ENCODE peak calls at places on chromosomes 4 and X, in six cellular contexts. N is naive thymus-derived CD4-positive, alpha-beta T cell; J is psoas muscle; M is GM23248; X is HCT116; Y is uterus. R is an unnamed sample. For H3K4me1, the result is how much of the 10 kb centered on the place peaks cover.

GRCh38 chr4:118351851-118352827 is 664 bp downstream of the PRSS12 start:
- DNase-seq in N (peak), J (peak), M (peak), X (peak), Y (no peak), R (no peak)

GRCh38 chrX:110210417-110211139 is 107.3 kb downstream of the AMMECR1 start:
- DNase-seq in N (no peak), J (no peak), M (peak), X (peak), Y (no peak), R (no peak)

GRCh38 chr4:26311633-26312032 is 9.2 kb upstream of the RBPJ start:
- DNase-seq in N (no peak), J (no peak), M (no peak), X (no peak), Y (no peak), R (no peak)

GRCh38 chr4:112029642-112030235 is 115.5 kb upstream of the FAM241A start:
- DNase-seq in N (no peak), J (no peak), M (peak), X (no peak), Y (no peak), R (no peak)

GRCh38 chrX:146887020-146887419 is 72.5 kb upstream of the CXorf51A start:
- DNase-seq in N (no peak), J (no peak), M (no peak), X (no peak), Y (no peak), R (no peak)

GRCh38 chr4:105992641-105993305 is 97.5 kb downstream of the NPNT start:
- DNase-seq in N (no peak), J (no peak), M (peak), X (no peak), Y (no peak), R (no peak)

GRCh38 chrX:46912098-46912672 is at the start of gene JADE3:
- DNase-seq in N (peak), J (peak), M (peak), X (peak), Y (peak), R (peak)

GRCh38 chr4:22483551-22483981 is 32.3 kb downstream of the ADGRA3 start:
- DNase-seq in N (no peak), J (no peak), M (peak), X (no peak), Y (no peak), R (no peak)

GRCh38 chrX:102714994-102715393 is 2.7 kb downstream of the GPRASP2 start:
- DNase-seq in N (no peak), J (no peak), M (no peak), X (no peak), Y (no peak), R (no peak)

GRCh38 chr4:71029504-71029903 is 36.1 kb downstream of the DCK start:
- DNase-seq in N (no peak), J (no peak), M (peak), X (no peak), Y (no peak), R (no peak)

GRCh38 chr4:30866907-30867306 is 146.7 kb downstream of the PCDH7 start:
- DNase-seq in N (no peak), J (no peak), M (no peak), X (no peak), Y (no peak), R (no peak)

GRCh38 chr4:99405433-99406115 is 29.6 kb downstream of the ADH7 start:
- DNase-seq in N (peak), J (peak), M (peak), X (peak), Y (peak), R (peak)

GRCh38 chr4:184361443-184361842 is 112.9 kb downstream of the IRF2 start:
- DNase-seq in N (no peak), J (no peak), M (peak), X (no peak), Y (no peak), R (no peak)

GRCh38 chr4:107283587-107284559 is 247.8 kb upstream of the DKK2 start:
- DNase-seq in N (no peak), J (no peak), M (peak), X (no peak), Y (no peak), R (no peak)

GRCh38 chr4:156193116-156193515 is 239.4 kb upstream of the CTSO start:
- DNase-seq in N (no peak), J (no peak), M (no peak), X (no peak), Y (no peak), R (no peak)

GRCh38 chr4:136751530-136751929 is 780.8 kb downstream of the PCDH18 start:
- DNase-seq in N (no peak), J (no peak), M (no peak), X (no peak), Y (no peak), R (no peak)

GRCh38 chrX:117835034-117835433 is 281.6 kb downstream of the KLHL13 start:
- DNase-seq in N (no peak), J (no peak), M (no peak), X (no peak), Y (no peak), R (no peak)

GRCh38 chr4:41602886-41603503 is 65.0 kb downstream of the LIMCH1 start:
- DNase-seq in N (no peak), J (no peak), M (no peak), X (no peak), Y (no peak), R (no peak)

GRCh38 chr4:153348006-153348405 is 3.5 kb downstream of the MND1 start:
- DNase-seq in N (no peak), J (no peak), M (no peak), X (no peak), Y (no peak), R (no peak)

GRCh38 chr4:2416564-2417195 is 1.8 kb downstream of the ZFYVE28 start:
- DNase-seq in N (no peak), J (peak), M (peak), X (no peak), Y (no peak), R (no peak)

GRCh38 chr4:20252656-20253271 is 1.1 kb downstream of the SLIT2 start:
- DNase-seq in N (peak), J (peak), M (peak), X (no peak), Y (peak), R (peak)

GRCh38 chr4:32607978-32608377 is 1887.8 kb downstream of the PCDH7 start:
- DNase-seq in N (no peak), J (no peak), M (no peak), X (peak), Y (no peak), R (no peak)

GRCh38 chr4:137367608-137368007 is 164.7 kb downstream of the PCDH18 start:
- DNase-seq in N (no peak), J (no peak), M (peak), X (no peak), Y (no peak), R (no peak)

GRCh38 chr4:3065551-3065950 is 8.8 kb downstream of the HTT-AS start:
- DNase-seq in N (peak), J (no peak), M (no peak), X (no peak), Y (no peak), R (no peak)

GRCh38 chr4:41406051-41406516 is 131.9 kb upstream of the LIMCH1 start:
- DNase-seq in N (no peak), J (no peak), M (no peak), X (no peak), Y (no peak), R (no peak)

GRCh38 chrX:41108684-41109205 is 23.5 kb downstream of the USP9X start:
- DNase-seq in N (no peak), J (no peak), M (no peak), X (no peak), Y (no peak), R (no peak)

GRCh38 chr4:8555716-8556115 is 24.5 kb upstream of the GPR78 start:
- DNase-seq in N (no peak), J (no peak), M (no peak), X (no peak), Y (no peak), R (no peak)

GRCh38 chrX:10064736-10065135 is 92.0 kb upstream of the CLCN4 start:
- DNase-seq in N (no peak), J (no peak), M (no peak), X (no peak), Y (no peak), R (no peak)

GRCh38 chr4:174133525-174133924 is 149.9 kb downstream of the FBXO8 start:
- DNase-seq in N (no peak), J (no peak), M (no peak), X (no peak), Y (no peak), R (no peak)

GRCh38 chr4:141391293-141391692 is 170.6 kb downstream of the ZNF330 start:
- DNase-seq in N (no peak), J (no peak), M (peak), X (no peak), Y (no peak), R (no peak)

GRCh38 chrX:33252306-33252825 is 41.0 kb upstream of the DMD start:
- DNase-seq in N (no peak), J (no peak), M (no peak), X (no peak), Y (no peak), R (no peak)

GRCh38 chrX:53251307-53251706 is 26.3 kb upstream of the KDM5C start:
- DNase-seq in N (no peak), J (no peak), M (no peak), X (no peak), Y (no peak), R (no peak)

GRCh38 chr4:107592518-107592917 is 127.5 kb downstream of the PAPSS1 start:
- DNase-seq in N (no peak), J (no peak), M (no peak), X (no peak), Y (no peak), R (no peak)

GRCh38 chr4:17414392-17414791 is 97.5 kb downstream of the QDPR start:
- DNase-seq in N (no peak), J (no peak), M (no peak), X (no peak), Y (no peak), R (no peak)

GRCh38 chrX:5857232-5857631 is 371.4 kb downstream of the NLGN4X start:
- DNase-seq in N (no peak), J (no peak), M (no peak), X (no peak), Y (no peak), R (no peak)

GRCh38 chrX:9670136-9670905 is 95.3 kb downstream of the GPR143 start:
- DNase-seq in N (no peak), J (no peak), M (peak), X (no peak), Y (no peak), R (no peak)

GRCh38 chrX:148499638-148500427 is 584 bp upstream of the AFF2 start:
- DNase-seq in N (no peak), J (no peak), M (no peak), X (no peak), Y (no peak), R (no peak)

GRCh38 chr4:139658983-139659382 is 6.6 kb upstream of the MGST2 start:
- DNase-seq in N (no peak), J (no peak), M (no peak), X (no peak), Y (no peak), R (no peak)

GRCh38 chr4:139660518-139661149 is 5.0 kb upstream of the MGST2 start:
- DNase-seq in N (no peak), J (no peak), M (no peak), X (no peak), Y (no peak), R (no peak)

GRCh38 chr4:139659735-139660424 is 5.7 kb upstream of the MGST2 start:
- DNase-seq in N (no peak), J (no peak), M (no peak), X (no peak), Y (no peak), R (no peak)

GRCh38 chr4:139656614-139657486 is 8.8 kb upstream of the MGST2 start:
- DNase-seq in N (peak), J (peak), M (peak), X (peak), Y (peak), R (peak)

GRCh38 chr4:139658185-139658584 is 7.4 kb upstream of the MGST2 start:
- DNase-seq in N (no peak), J (no peak), M (no peak), X (no peak), Y (no peak), R (no peak)
- H3K27ac ChIP-seq in N (no peak), J (peak), M (peak), X (no peak), Y (peak), R (no peak)

DNA sequence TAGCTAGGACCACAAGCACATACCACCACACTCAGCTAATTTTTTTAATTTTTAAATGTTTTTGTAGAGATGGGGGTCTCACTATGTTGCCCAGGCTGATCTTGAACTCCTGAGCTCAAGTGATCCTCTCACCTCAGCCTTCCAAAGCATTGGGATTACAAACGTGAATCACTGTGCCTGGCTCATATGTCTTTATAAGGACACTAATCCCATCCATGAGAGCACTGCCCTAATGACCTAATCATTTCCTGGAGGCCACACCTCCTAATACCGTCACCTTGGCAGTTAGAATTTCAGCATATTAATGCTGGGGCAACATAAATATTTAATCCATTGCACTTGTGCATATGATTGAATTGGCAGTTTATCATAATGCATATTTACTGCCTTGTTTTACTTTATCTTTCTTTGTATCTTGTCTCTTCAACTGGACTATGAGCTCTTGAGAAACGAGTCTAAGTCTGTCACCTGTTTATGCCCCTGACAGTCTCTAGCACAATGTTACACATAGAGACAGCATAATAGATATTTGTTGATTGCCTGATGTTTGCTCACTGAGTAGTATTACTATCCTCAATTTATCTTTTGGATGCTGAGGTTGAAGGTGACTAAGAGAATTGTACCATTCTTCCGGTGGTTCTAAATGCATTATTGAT is 172.0 kb downstream of the AASDH start:
- DNase-seq in N (no peak), J (no peak), M (no peak), X (no peak), Y (no peak), R (no peak)
- H3K4me1 ChIP-seq in N (under half), J (under half), M (under half), X (under half), Y (under half), R (under half)

DNA sequence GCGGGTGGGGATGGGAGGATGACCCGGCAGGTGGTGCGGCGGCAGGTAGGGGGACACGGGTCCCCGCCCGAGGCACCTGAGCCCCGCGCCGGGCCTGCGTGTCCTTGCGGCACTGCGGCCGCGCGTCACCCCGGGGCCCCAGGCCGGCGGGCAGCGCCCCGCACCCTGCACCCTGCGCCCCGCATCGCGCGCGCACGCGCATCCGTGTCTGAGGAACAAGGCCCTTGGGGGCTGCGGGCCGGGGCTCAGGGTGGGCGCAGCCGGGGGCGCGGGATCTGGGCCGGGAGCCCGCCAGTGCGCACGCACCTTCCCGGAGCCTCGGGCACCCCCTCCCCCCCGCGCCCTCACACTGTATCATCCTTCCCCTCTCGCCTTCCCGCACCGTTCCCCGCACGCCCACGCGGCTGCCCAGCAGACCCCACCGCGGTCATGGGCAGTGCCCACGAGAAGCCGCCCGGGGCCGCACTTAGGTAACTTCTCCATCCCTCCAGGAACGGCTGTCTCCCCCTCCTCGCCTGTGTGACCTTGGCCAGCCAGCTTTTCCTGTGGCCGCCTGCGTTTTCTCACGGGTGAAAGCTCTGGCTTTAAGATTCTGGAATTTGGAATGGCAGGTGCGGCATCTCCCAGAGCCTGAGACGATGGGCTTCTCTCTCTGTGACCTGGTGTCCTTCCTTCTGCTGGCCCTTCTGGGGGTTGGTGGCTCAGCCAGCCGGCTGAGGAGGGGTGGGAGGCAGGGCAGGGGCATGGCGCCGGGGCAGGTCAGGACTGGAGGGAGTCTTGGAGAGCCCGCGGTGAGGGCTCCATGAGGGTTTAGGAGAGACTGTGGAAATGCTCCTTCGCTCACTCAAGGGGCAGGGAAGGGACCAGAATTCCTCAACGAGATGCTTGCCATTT is 746 bp downstream of the ATP2B3 start:
- DNase-seq in N (no peak), J (no peak), M (no peak), X (no peak), Y (no peak), R (no peak)
- H3K4me3 ChIP-seq in N (no peak), J (no peak), M (no peak), X (no peak), Y (no peak), R (no peak)

GRCh38 chr4:79248610-79249009 is 77.3 kb downstream of the NAA11 start:
- DNase-seq in N (no peak), J (no peak), M (no peak), X (no peak), Y (no peak), R (no peak)

GRCh38 chr4:79249879-79250503 is 75.9 kb downstream of the NAA11 start:
- DNase-seq in N (no peak), J (no peak), M (no peak), X (no peak), Y (no peak), R (no peak)

GRCh38 chr4:79247695-79248394 is 78.0 kb downstream of the NAA11 start:
- DNase-seq in N (no peak), J (no peak), M (no peak), X (no peak), Y (no peak), R (no peak)

GRCh38 chr4:79253168-79253567 is 72.7 kb downstream of the NAA11 start:
- DNase-seq in N (no peak), J (no peak), M (no peak), X (no peak), Y (no peak), R (no peak)

GRCh38 chr4:79250887-79251286 is 75.0 kb downstream of the NAA11 start:
- DNase-seq in N (no peak), J (no peak), M (no peak), X (no peak), Y (no peak), R (no peak)
- H3K27ac ChIP-seq in N (no peak), J (no peak), M (no peak), X (no peak), Y (no peak), R (no peak)

GRCh38 chr4:18566970-18567799 is 545.6 kb upstream of the LCORL start:
- DNase-seq in N (no peak), J (no peak), M (no peak), X (no peak), Y (no peak), R (no peak)
- H3K4me1 ChIP-seq in N (under half), J (under half), M (under half), X (under half), Y (under half), R (under half)

DNA sequence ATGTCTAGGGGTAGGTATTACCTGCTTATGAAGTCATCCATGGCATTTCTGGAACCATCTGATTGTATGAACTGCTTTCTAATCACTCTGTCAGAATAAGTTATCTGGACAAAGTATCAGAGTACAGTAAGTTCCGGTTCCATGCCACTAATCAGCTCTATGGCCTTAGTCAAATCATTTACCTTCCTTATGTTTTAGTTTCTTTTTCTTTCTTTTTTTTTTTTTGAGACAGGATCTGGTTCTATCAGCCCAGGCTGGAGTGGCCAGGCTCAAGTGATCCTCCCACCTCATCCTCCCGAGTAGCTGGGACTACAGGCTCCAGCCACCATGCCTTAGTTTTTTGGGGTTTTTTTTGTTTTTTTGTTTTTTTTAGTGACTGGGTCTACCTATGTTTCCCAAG is 11.5 kb downstream of the XIAP start:
- DNase-seq in N (no peak), J (no peak), M (no peak), X (no peak), Y (no peak), R (no peak)
- H3K4me3 ChIP-seq in N (no peak), J (no peak), M (no peak), X (no peak), Y (no peak), R (no peak)